ENCODE peak calls at places on chromosomes 4 and X, in eight cellular contexts. P, H, D, C, F, Q, I and R are unnamed samples.

GRCh38 chrX:79268788-79269187 is 98.3 kb downstream of the ITM2A start:
- DNase-seq in P (no peak), H (no peak), D (no peak), C (no peak), F (no peak), Q (no peak), I (no peak), R (no peak)

GRCh38 chr4:73308286-73308685 is 49.7 kb upstream of the ANKRD17 start:
- DNase-seq in P (no peak), H (no peak), D (no peak), C (no peak), F (peak), Q (no peak), I (no peak), R (no peak)

GRCh38 chr4:112060212-112060611 is 85.0 kb upstream of the FAM241A start:
- DNase-seq in P (no peak), H (no peak), D (no peak), C (no peak), F (peak), Q (no peak), I (no peak), R (no peak)

GRCh38 chr4:113810906-113811305 is 49.4 kb upstream of the CAMK2D start:
- DNase-seq in P (no peak), H (no peak), D (no peak), C (no peak), F (no peak), Q (no peak), I (no peak), R (no peak)

GRCh38 chr4:136918772-136919171 is 613.5 kb downstream of the PCDH18 start:
- DNase-seq in P (no peak), H (no peak), D (no peak), C (no peak), F (no peak), Q (no peak), I (no peak), R (no peak)

GRCh38 chr4:63757919-63758318 is 651.3 kb downstream of the TECRL start:
- DNase-seq in P (no peak), H (no peak), D (no peak), C (no peak), F (no peak), Q (no peak), I (no peak), R (no peak)

GRCh38 chr4:140243345-140243753 is 89.4 kb upstream of the MAML3 start:
- DNase-seq in P (peak), H (peak), D (no peak), C (no peak), F (peak), Q (no peak), I (no peak), R (no peak)

GRCh38 chr4:96009720-96010119 is 169.8 kb downstream of the PDHA2 start:
- DNase-seq in P (no peak), H (no peak), D (no peak), C (no peak), F (no peak), Q (no peak), I (no peak), R (no peak)

GRCh38 chr4:3402409-3403103 is 39.2 kb upstream of the HGFAC start:
- DNase-seq in P (no peak), H (no peak), D (no peak), C (no peak), F (no peak), Q (peak), I (no peak), R (no peak)

GRCh38 chr4:2799444-2799911 is 6.6 kb downstream of the SH3BP2 start:
- DNase-seq in P (peak), H (no peak), D (no peak), C (no peak), F (no peak), Q (peak), I (no peak), R (no peak)

GRCh38 chr4:133320576-133321170 is 171.6 kb downstream of the PCDH10 start:
- DNase-seq in P (peak), H (no peak), D (no peak), C (no peak), F (peak), Q (no peak), I (no peak), R (no peak)

GRCh38 chr4:138588501-138588900 is 346.4 kb upstream of the SLC7A11 start:
- DNase-seq in P (no peak), H (no peak), D (no peak), C (no peak), F (no peak), Q (no peak), I (no peak), R (no peak)

GRCh38 chrX:38055170-38055847 is 49.0 kb downstream of the SYTL5 start:
- DNase-seq in P (no peak), H (no peak), D (no peak), C (no peak), F (peak), Q (no peak), I (no peak), R (no peak)

GRCh38 chrX:77901506-77901905 is 2.2 kb downstream of the COX7B start:
- DNase-seq in P (no peak), H (no peak), D (no peak), C (no peak), F (no peak), Q (no peak), I (no peak), R (no peak)

GRCh38 chr4:7291372-7292135 is 99.2 kb downstream of the SORCS2 start:
- DNase-seq in P (no peak), H (no peak), D (no peak), C (no peak), F (peak), Q (peak), I (no peak), R (no peak)

GRCh38 chrX:46757593-46757992 is 1.3 kb downstream of the SLC9A7 start:
- DNase-seq in P (no peak), H (no peak), D (no peak), C (no peak), F (no peak), Q (no peak), I (no peak), R (no peak)

GRCh38 chr4:149521611-149522010 is 294.0 kb downstream of the IQCM start:
- DNase-seq in P (no peak), H (no peak), D (no peak), C (no peak), F (no peak), Q (no peak), I (no peak), R (no peak)

GRCh38 chr4:103902730-103903129 is 182.9 kb upstream of the TACR3 start:
- DNase-seq in P (no peak), H (no peak), D (no peak), C (no peak), F (no peak), Q (no peak), I (no peak), R (no peak)

GRCh38 chr4:74161676-74162450 is 3.9 kb downstream of the MTHFD2L start:
- DNase-seq in P (no peak), H (no peak), D (no peak), C (no peak), F (no peak), Q (no peak), I (no peak), R (no peak)

GRCh38 chr4:151473521-151474097 is 64.6 kb downstream of the FHIP1A start:
- DNase-seq in P (no peak), H (no peak), D (no peak), C (no peak), F (no peak), Q (no peak), I (no peak), R (no peak)

GRCh38 chr4:107319386-107319785 is 283.3 kb upstream of the DKK2 start:
- DNase-seq in P (no peak), H (no peak), D (no peak), C (no peak), F (no peak), Q (no peak), I (no peak), R (no peak)

GRCh38 chr4:33543941-33544450 is 2700.3 kb downstream of the ARAP2 start:
- DNase-seq in P (no peak), H (no peak), D (no peak), C (no peak), F (no peak), Q (no peak), I (no peak), R (no peak)

GRCh38 chr4:2796261-2797187 is 3.6 kb downstream of the SH3BP2 start:
- DNase-seq in P (no peak), H (peak), D (no peak), C (no peak), F (peak), Q (peak), I (no peak), R (no peak)